ENCODE peak calls at places on chromosomes 13 and 19, in nine cellular contexts. H is coronary artery, R is brain microvascular endothelial cell, I is IMR-90, J is fibroblast of lung, A is mucosa of descending colon, B is lower lobe of right lung, G is astrocyte of the spinal cord, N is cardiac muscle cell. L is an unnamed sample.

GRCh38 chr13:81283561-81283960 is 942.6 kb upstream of the SPRY2 start:
- DNase-seq in G (no peak), R (no peak), N (no peak), H (no peak), J (no peak), A (no peak), B (no peak), I (no peak), L (no peak)

GRCh38 chr13:112582305-112582704 is 5.6 kb downstream of the TUBGCP3 start:
- DNase-seq in J (no peak), H (no peak), R (no peak), B (no peak), A (no peak), N (no peak), G (no peak), I (no peak), L (no peak)

GRCh38 chr19:30783936-30784335 is 411.8 kb downstream of the ZNF536 start:
- DNase-seq in R (no peak), N (no peak), I (no peak), J (no peak), A (no peak), G (no peak), B (no peak), H (no peak), L (no peak)

GRCh38 chr13:35514801-35515502 is 38.5 kb upstream of the MAB21L1 start:
- DNase-seq in N (no peak), J (no peak), I (no peak), G (no peak), A (no peak), R (no peak), H (no peak), B (no peak), L (no peak)

GRCh38 chr13:21671793-21672680 is 1.2 kb downstream of the FGF9 start:
- DNase-seq in H (no peak), N (peak; percentile 16), A (no peak), J (no peak), I (no peak), B (no peak), R (no peak), G (no peak), L (no peak)

GRCh38 chr19:39411006-39411831 is 1.2 kb upstream of the PLEKHG2 start:
- DNase-seq in I (peak; percentile 68), R (peak; percentile 66), J (peak; percentile 76), H (peak; percentile 92), B (no peak), N (no peak), A (peak; percentile 80), G (peak; percentile 65), L (no peak)

GRCh38 chr19:13103961-13104847 is 1.5 kb upstream of the LYL1 start:
- DNase-seq in G (no peak), R (no peak), I (no peak), N (peak; percentile 28), B (peak; percentile 79), A (peak; percentile 92), H (no peak), J (no peak), L (no peak)

GRCh38 chr13:98927954-98928927 is 49.6 kb downstream of the DOCK9 start:
- DNase-seq in H (no peak), N (no peak), G (peak; percentile 55), B (no peak), I (peak; percentile 58), A (no peak), J (peak; percentile 90), R (peak; percentile 30), L (no peak)

GRCh38 chr13:109148243-109148642 is 518.8 kb downstream of the MYO16 start:
- DNase-seq in J (peak; percentile 82), N (no peak), I (peak; percentile 87), A (no peak), R (no peak), H (no peak), B (no peak), G (no peak), L (no peak)

GRCh38 chr19:10093295-10094186 is 7.4 kb downstream of the SHFL start:
- DNase-seq in J (no peak), G (no peak), R (no peak), H (no peak), A (no peak), N (no peak), I (no peak), B (no peak), L (no peak)

GRCh38 chr19:7856679-7857663 is 17.2 kb downstream of the PRR36 start:
- DNase-seq in N (no peak), R (no peak), B (no peak), I (no peak), J (no peak), G (no peak), H (no peak), A (no peak), L (no peak)

GRCh38 chr13:113998781-113999617 is 25.1 kb upstream of the C13orf46 start:
- DNase-seq in J (no peak), H (no peak), N (no peak), I (no peak), B (peak; percentile 30), A (peak; percentile 34), R (no peak), G (no peak), L (no peak)

GRCh38 chr19:29612801-29613595 is 6.9 kb downstream of the POP4 start:
- DNase-seq in J (no peak), N (no peak), G (no peak), H (no peak), R (no peak), B (no peak), I (no peak), A (peak; percentile 40), L (no peak)

GRCh38 chr19:49801401-49801888 is 11.6 kb downstream of the FUZ start:
- DNase-seq in A (no peak), N (no peak), G (no peak), I (no peak), H (no peak), J (no peak), R (no peak), B (no peak), L (no peak)

GRCh38 chr19:12838893-12839656 is 760 bp downstream of the MAST1 start:
- DNase-seq in I (no peak), J (no peak), N (no peak), B (no peak), H (no peak), R (no peak), G (no peak), A (peak; percentile 47), L (no peak)

GRCh38 chr13:30341815-30342570 is 34.6 kb upstream of the KATNAL1 start:
- DNase-seq in H (peak; percentile 85), R (peak; percentile 90), N (peak; percentile 28), I (peak; percentile 94), G (peak; percentile 94), J (peak; percentile 91), B (peak; percentile 83), A (peak; percentile 72), L (peak; percentile 52)

GRCh38 chr19:55158848-55159793 is 1.6 kb upstream of the TNNI3 start:
- DNase-seq in A (no peak), R (peak; percentile 12), G (no peak), B (no peak), I (no peak), J (peak; percentile 64), N (peak; percentile 51), H (no peak), L (no peak)

DNA sequence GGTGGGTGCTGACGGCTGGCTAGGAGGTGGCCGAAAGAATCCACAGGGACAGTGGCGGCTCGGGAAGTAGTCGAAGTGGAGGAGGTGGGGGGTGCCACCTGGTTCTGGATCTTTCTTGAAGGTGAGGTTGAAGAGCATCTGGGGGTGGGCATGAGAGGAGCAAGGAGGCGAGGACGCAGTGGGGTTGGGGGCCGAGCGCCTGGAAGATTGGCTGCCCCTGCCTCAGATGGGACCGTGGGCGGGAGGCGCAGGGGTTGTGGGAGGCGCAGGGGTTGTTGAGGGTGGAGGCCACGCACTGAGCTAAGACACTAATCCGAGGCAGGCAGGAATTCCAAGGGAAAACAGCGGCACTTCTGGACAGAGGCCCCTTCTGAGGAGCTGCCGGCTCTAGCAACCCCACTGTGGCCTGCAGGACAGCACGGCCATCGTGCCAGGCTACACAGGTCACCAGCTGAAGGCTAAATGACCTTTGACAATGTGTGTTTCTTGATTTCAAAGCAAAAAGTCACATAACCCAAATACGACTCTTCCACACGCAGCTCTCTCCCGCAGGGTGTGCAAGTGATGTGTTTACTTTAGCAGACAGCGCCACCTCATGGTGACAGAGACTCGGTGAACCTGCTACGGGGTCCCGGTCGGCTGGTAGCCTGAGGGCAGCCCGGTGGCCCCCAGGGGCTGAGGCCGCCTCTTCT is 44.1 kb upstream of the RANBP3 start:
- DNase-seq in H (no peak), I (peak; percentile 69), G (peak; percentile 68), B (peak; percentile 75), J (peak; percentile 81), N (peak; percentile 90), A (peak; percentile 57), R (peak; percentile 74), L (no peak)
- TF ChIP-seq CTCF in H (peak; percentile 39), I (peak; percentile 67), G (peak; percentile 75), B (peak; percentile 80), J (peak; percentile 71), N (peak; percentile 73), A (peak; percentile 34), R (peak; percentile 85), L (peak; percentile 79)

DNA sequence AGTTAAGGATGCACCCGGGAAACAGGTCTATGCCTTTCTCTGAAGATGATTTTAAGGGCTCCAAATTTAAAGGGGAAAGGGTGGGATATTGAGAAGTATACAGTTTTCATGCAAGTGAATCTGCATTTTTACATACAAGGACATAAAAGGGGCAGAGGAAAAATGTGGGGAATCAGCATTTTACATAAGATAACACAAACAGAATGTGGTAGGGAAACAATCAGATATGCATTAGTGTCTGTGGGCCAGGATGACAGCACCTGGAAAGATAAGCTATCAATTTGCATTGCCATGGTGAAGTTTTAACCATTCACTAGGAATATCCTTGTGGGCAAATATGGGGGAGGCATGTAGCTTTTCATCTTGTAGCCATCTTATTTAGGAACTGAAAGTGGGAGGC is 24.1 kb downstream of the IGFL3 start:
- DNase-seq in B (no peak), I (no peak), G (no peak), A (no peak), H (no peak), R (no peak), N (no peak), J (no peak), L (no peak)
- H3K4me3 ChIP-seq in B (no peak overlapping the region), I (no peak overlapping the region), G (no peak overlapping the region), A (no peak overlapping the region), H (no peak overlapping the region), R (no peak overlapping the region), N (no peak overlapping the region), J (no peak overlapping the region), L (no peak overlapping the region)

GRCh38 chr13:49792550-49793324 is at the start of gene KPNA3:
- DNase-seq in B (peak; percentile 98), A (peak; percentile 98), N (peak; percentile 98), I (peak; percentile 96), G (peak; percentile 99), H (peak; percentile 95), R (peak; percentile 93), J (peak; percentile 97), L (peak; percentile 73)
- TF ChIP-seq CTCF in B (peak; percentile 37), A (peak; percentile 43), N (no peak), I (no peak), G (no peak), H (no peak), R (peak; percentile 0), J (no peak), L (peak; percentile 4)

DNA sequence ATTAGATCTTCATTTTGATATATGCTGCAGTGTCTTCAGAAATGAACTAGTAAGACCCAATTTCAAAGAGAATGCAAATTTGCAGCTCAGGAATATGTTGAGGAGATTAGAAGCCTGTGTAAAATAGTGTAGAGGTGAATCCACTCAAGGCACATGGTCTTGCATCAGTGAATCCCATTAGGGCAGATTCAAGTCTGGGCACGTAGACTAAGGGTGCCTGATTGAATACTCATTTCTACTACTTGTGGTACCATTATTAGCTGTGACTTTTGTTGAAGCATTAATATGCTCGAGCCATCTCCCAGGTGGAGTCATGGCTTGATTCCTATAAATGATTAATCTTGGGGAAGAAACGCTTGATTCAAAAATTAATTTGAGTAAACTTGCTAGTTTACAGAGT is 129.4 kb downstream of the AKAP11 start:
- DNase-seq in J (no peak), B (no peak), H (no peak), I (no peak), N (no peak), A (no peak), R (no peak), G (no peak), L (no peak)
- H3K4me3 ChIP-seq in J (no peak overlapping the region), B (no peak overlapping the region), H (no peak overlapping the region), I (no peak overlapping the region), N (no peak overlapping the region), A (no peak overlapping the region), R (no peak overlapping the region), G (no peak overlapping the region), L (no peak overlapping the region)

L was measured in epithelial cell of proximal tubule.